ENCODE peak calls at places on chromosome 6, in four cellular contexts. G is activated CD4-positive, alpha-beta T cell treated with anti-CD3 and anti-CD28 coated beads for 1 hour; J is naive thymus-derived CD8-positive, alpha-beta T cell; Z is nephron progenitor cell. S is an unnamed sample.
A peak's percentile ranks its signal among the peaks of the same experiment; 100 is the strongest.

GRCh38 chr6:129494586-129494985 is 215.4 kb downstream of the ARHGAP18 start:
- DNase-seq in Z (no peak), G (no peak), J (no peak), S (no peak)

GRCh38 chr6:6516643-6517042 is 71.9 kb upstream of the LY86 start:
- DNase-seq in Z (no peak), G (no peak), J (peak; percentile 34), S (no peak)

GRCh38 chr6:105459049-105459448 is 56.2 kb upstream of the PREP start:
- DNase-seq in J (no peak), Z (no peak), G (no peak), S (no peak)

GRCh38 chr6:52966101-52966500 is 29.0 kb downstream of the GSTA4 start:
- DNase-seq in G (no peak), J (no peak), Z (no peak), S (no peak)

GRCh38 chr6:20630617-20631448 is 96.6 kb downstream of the CDKAL1 start:
- DNase-seq in J (no peak), G (no peak), Z (no peak), S (peak; percentile 50)

GRCh38 chr6:102670756-102671155 is 1277.2 kb downstream of the GRIK2 start:
- DNase-seq in J (no peak), Z (no peak), G (no peak), S (no peak)

GRCh38 chr6:10733151-10733715 is 10.4 kb downstream of the TMEM14C start:
- DNase-seq in J (no peak), G (no peak), Z (peak; percentile 8), S (peak; percentile 59)

GRCh38 chr6:108798672-108799355 is 49.4 kb upstream of the ARMC2 start:
- DNase-seq in J (peak; percentile 60), G (peak; percentile 15), Z (no peak), S (no peak)

GRCh38 chr6:137357948-137358266 is 136.3 kb downstream of the OLIG3 start:
- DNase-seq in J (no peak), Z (no peak), G (no peak), S (no peak)

GRCh38 chr6:166228839-166229528 is 61.3 kb upstream of the TBXT start:
- DNase-seq in Z (peak; percentile 33), G (no peak), J (no peak), S (no peak)

GRCh38 chr6:116682334-116682712 is 1.3 kb downstream of the KPNA5 start:
- DNase-seq in Z (no peak), G (no peak), J (peak; percentile 47), S (peak; percentile 44)